ENCODE peak calls at places on chromosomes 16 and 17, in six cellular contexts. One of them, this sample, is unnamed.

GRCh38 chr17:43665038-43665386 is 3.3 kb upstream of the MEOX1 start:
- DNase-seq in cardiac fibroblast: no peak
- DNase-seq in upper lobe of right lung: no peak
- DNase-seq in HepG2: no peak
- DNase-seq in A673: no peak
- DNase-seq in coronary artery: no peak
- DNase-seq in this sample: no peak

GRCh38 chr16:333406-334094 is 19.0 kb downstream of the AXIN1 start:
- DNase-seq in A673: no peak
- DNase-seq in coronary artery: no peak
- DNase-seq in HepG2: no peak
- DNase-seq in cardiac fibroblast: no peak
- DNase-seq in upper lobe of right lung: no peak
- DNase-seq in this sample: no peak

GRCh38 chr16:87324411-87325275 is 7.5 kb upstream of the C16orf95 start:
- DNase-seq in A673: peak
- DNase-seq in upper lobe of right lung: no peak
- DNase-seq in HepG2: peak
- DNase-seq in coronary artery: no peak
- DNase-seq in cardiac fibroblast: peak
- DNase-seq in this sample: peak

GRCh38 chr16:52552643-52553042 is 5.7 kb upstream of the TOX3 start:
- DNase-seq in cardiac fibroblast: no peak
- DNase-seq in coronary artery: no peak
- DNase-seq in upper lobe of right lung: no peak
- DNase-seq in HepG2: no peak
- DNase-seq in A673: no peak
- DNase-seq in this sample: no peak

GRCh38 chr16:31099860-31100638 is 5.5 kb upstream of the VKORC1 start:
- DNase-seq in HepG2: peak
- DNase-seq in coronary artery: no peak
- DNase-seq in A673: no peak
- DNase-seq in cardiac fibroblast: peak
- DNase-seq in upper lobe of right lung: no peak
- DNase-seq in this sample: peak

GRCh38 chr17:18159551-18160120 is 24.0 kb upstream of the ALKBH5 start:
- DNase-seq in coronary artery: no peak
- DNase-seq in cardiac fibroblast: peak
- DNase-seq in HepG2: no peak
- DNase-seq in upper lobe of right lung: no peak
- DNase-seq in A673: no peak
- DNase-seq in this sample: peak

GRCh38 chr17:37761065-37761464 is 16.2 kb upstream of the HNF1B start:
- DNase-seq in upper lobe of right lung: no peak
- DNase-seq in cardiac fibroblast: no peak
- DNase-seq in HepG2: no peak
- DNase-seq in A673: no peak
- DNase-seq in coronary artery: no peak
- DNase-seq in this sample: no peak

GRCh38 chr17:75300280-75300679 is 11.0 kb upstream of the SLC25A19 start:
- DNase-seq in HepG2: no peak
- DNase-seq in A673: no peak
- DNase-seq in cardiac fibroblast: no peak
- DNase-seq in upper lobe of right lung: no peak
- DNase-seq in coronary artery: no peak
- DNase-seq in this sample: no peak

GRCh38 chr17:46193246-46193625 is at the start of gene KANSL1:
- DNase-seq in upper lobe of right lung: peak
- DNase-seq in cardiac fibroblast: peak
- DNase-seq in A673: peak
- DNase-seq in coronary artery: peak
- DNase-seq in HepG2: peak
- DNase-seq in this sample: peak

GRCh38 chr17:35079547-35079946 is 16.0 kb upstream of the RFFL start:
- DNase-seq in upper lobe of right lung: no peak
- DNase-seq in cardiac fibroblast: peak
- DNase-seq in A673: no peak
- DNase-seq in coronary artery: no peak
- DNase-seq in HepG2: peak
- DNase-seq in this sample: peak

GRCh38 chr16:70677499-70678120 is 8.2 kb downstream of the MTSS2 start:
- DNase-seq in cardiac fibroblast: no peak
- DNase-seq in HepG2: no peak
- DNase-seq in coronary artery: no peak
- DNase-seq in A673: no peak
- DNase-seq in upper lobe of right lung: peak
- DNase-seq in this sample: no peak

GRCh38 chr16:30805370-30806169 is 18.6 kb upstream of the ZNF629 start:
- DNase-seq in coronary artery: peak
- DNase-seq in A673: peak
- DNase-seq in cardiac fibroblast: peak
- DNase-seq in upper lobe of right lung: peak
- DNase-seq in HepG2: peak
- DNase-seq in this sample: peak

GRCh38 chr16:66667944-66668343 is 28.6 kb downstream of the CMTM4 start:
- DNase-seq in HepG2: no peak
- DNase-seq in cardiac fibroblast: no peak
- DNase-seq in coronary artery: no peak
- DNase-seq in upper lobe of right lung: no peak
- DNase-seq in A673: no peak
- DNase-seq in this sample: no peak

GRCh38 chr17:78144146-78144719 is 2.0 kb upstream of the C17orf99 start:
- DNase-seq in coronary artery: peak
- DNase-seq in upper lobe of right lung: peak
- DNase-seq in A673: peak
- DNase-seq in cardiac fibroblast: peak
- DNase-seq in HepG2: no peak
- DNase-seq in this sample: peak

GRCh38 chr17:69492410-69493071 is 78.0 kb downstream of the MAP2K6 start:
- DNase-seq in upper lobe of right lung: no peak
- DNase-seq in HepG2: no peak
- DNase-seq in coronary artery: no peak
- DNase-seq in cardiac fibroblast: peak
- DNase-seq in A673: no peak
- DNase-seq in this sample: peak

GRCh38 chr17:1001640-1002411 is 4.9 kb downstream of the TIMM22 start:
- DNase-seq in coronary artery: peak
- DNase-seq in cardiac fibroblast: peak
- DNase-seq in upper lobe of right lung: no peak
- DNase-seq in HepG2: no peak
- DNase-seq in A673: no peak
- DNase-seq in this sample: peak

GRCh38 chr16:4087099-4087885 is 28.9 kb downstream of the ADCY9 start:
- DNase-seq in cardiac fibroblast: no peak
- DNase-seq in coronary artery: peak
- DNase-seq in HepG2: no peak
- DNase-seq in A673: no peak
- DNase-seq in upper lobe of right lung: no peak
- DNase-seq in this sample: no peak

GRCh38 chr16:50266337-50267091 is at the start of gene ADCY7:
- DNase-seq in coronary artery: no peak
- DNase-seq in upper lobe of right lung: peak
- DNase-seq in A673: peak
- DNase-seq in HepG2: no peak
- DNase-seq in cardiac fibroblast: peak
- DNase-seq in this sample: peak

GRCh38 chr16:19410435-19411153 is 7.1 kb upstream of the TMC5 start:
- DNase-seq in cardiac fibroblast: no peak
- DNase-seq in A673: peak
- DNase-seq in HepG2: no peak
- DNase-seq in coronary artery: no peak
- DNase-seq in upper lobe of right lung: peak
- DNase-seq in this sample: peak

GRCh38 chr16:86195863-86196630 is 297.1 kb downstream of the IRF8 start:
- DNase-seq in HepG2: peak
- DNase-seq in upper lobe of right lung: no peak
- DNase-seq in cardiac fibroblast: no peak
- DNase-seq in A673: no peak
- DNase-seq in coronary artery: no peak
- DNase-seq in this sample: no peak

GRCh38 chr17:8794636-8795035 is 4.5 kb downstream of the MFSD6L start:
- DNase-seq in upper lobe of right lung: no peak
- DNase-seq in cardiac fibroblast: peak
- DNase-seq in A673: no peak
- DNase-seq in HepG2: no peak
- DNase-seq in coronary artery: no peak
- DNase-seq in this sample: no peak

DNA sequence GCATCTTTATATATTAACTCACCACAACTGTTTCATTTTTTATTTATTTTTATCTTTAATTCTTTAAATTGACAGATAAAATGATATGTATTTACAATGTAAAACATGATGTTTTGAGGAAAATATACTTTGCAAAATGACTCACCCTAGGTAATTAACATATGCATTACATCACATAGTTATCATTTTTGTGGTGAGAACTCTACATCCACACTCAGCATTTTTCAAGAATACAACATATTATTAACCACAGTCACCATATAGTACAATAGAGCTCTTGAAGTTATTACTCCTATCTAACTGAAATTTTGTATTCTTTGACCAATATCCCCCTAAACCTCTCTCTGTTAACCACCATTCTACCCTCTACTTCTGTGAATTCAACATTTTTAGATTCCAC is 194.7 kb upstream of the KIF2B start:
- DNase-seq in HepG2: no peak
- DNase-seq in coronary artery: no peak
- DNase-seq in upper lobe of right lung: no peak
- DNase-seq in cardiac fibroblast: peak
- DNase-seq in A673: peak
- DNase-seq in this sample: peak
- H3K4me3 ChIP-seq in HepG2: no peak
- H3K4me3 ChIP-seq in coronary artery: no peak
- H3K4me3 ChIP-seq in upper lobe of right lung: no peak
- H3K4me3 ChIP-seq in cardiac fibroblast: no peak
- H3K4me3 ChIP-seq in A673: no peak
- H3K4me3 ChIP-seq in this sample: no peak

DNA sequence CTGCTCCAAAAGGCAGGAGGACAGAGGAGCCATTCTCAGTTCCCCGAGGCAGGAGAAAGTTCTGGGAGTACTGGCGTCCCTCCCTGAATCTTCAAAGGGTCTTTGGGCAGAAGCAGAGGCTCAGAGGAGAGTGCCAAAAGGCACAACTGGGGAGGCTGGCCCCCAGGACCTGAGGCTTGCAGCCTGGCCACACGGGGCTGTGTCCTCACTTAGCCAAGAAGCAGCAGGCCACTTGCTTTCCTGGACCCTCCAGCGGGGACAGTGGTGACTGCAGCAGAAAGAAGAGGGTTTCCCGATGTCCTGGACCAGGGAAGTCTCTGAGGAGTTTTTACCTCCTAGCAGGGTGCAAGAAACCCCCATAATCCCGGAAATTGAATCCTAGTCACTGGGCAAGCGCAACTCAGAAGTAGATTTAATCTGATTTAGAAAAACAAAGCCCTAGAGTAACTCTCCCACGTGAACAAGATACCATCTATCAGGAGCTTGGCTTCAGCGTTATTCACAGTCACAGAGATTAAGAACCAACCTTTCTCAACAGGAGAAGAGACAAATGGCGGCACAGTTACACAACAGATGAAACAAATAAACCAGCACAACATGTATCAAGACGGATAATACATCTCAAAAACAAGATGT is 25.5 kb upstream of the BCO1 start:
- DNase-seq in upper lobe of right lung: no peak
- DNase-seq in coronary artery: no peak
- DNase-seq in A673: peak
- DNase-seq in cardiac fibroblast: no peak
- DNase-seq in HepG2: no peak
- DNase-seq in this sample: no peak
- H3K4me3 ChIP-seq in upper lobe of right lung: no peak
- H3K4me3 ChIP-seq in coronary artery: no peak
- H3K4me3 ChIP-seq in A673: no peak
- H3K4me3 ChIP-seq in cardiac fibroblast: no peak
- H3K4me3 ChIP-seq in HepG2: no peak
- H3K4me3 ChIP-seq in this sample: no peak

GRCh38 chr17:58786586-58787295 is 31.1 kb downstream of the PPM1E start:
- DNase-seq in HepG2: no peak
- DNase-seq in cardiac fibroblast: peak
- DNase-seq in coronary artery: no peak
- DNase-seq in A673: peak
- DNase-seq in upper lobe of right lung: no peak
- DNase-seq in this sample: peak
- H3K4me3 ChIP-seq in HepG2: no peak
- H3K4me3 ChIP-seq in cardiac fibroblast: no peak
- H3K4me3 ChIP-seq in coronary artery: no peak
- H3K4me3 ChIP-seq in A673: no peak
- H3K4me3 ChIP-seq in upper lobe of right lung: no peak
- H3K4me3 ChIP-seq in this sample: no peak

DNA sequence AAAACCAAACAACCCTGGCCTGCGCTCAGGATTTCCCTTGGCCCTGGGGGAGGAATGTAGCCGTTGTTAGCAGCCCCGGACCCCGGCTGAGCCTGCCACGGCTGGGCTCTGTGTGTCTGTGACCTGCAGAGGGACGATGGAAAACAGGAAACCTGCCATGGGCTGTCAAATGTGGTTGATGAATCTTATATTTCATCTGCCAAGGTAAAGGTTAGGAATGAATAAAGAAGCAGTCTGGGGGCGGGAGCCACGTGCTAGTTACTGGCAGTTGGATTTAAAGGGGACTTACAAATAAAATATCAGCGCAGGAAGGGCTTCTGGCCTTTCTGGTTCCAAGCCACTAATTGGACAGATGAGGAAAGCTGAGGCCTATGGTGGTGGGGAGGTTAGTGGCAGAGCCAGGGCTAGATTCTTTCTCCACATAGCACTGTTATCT is at the start of gene KRT23:
- DNase-seq in A673: no peak
- DNase-seq in upper lobe of right lung: no peak
- DNase-seq in cardiac fibroblast: no peak
- DNase-seq in coronary artery: no peak
- DNase-seq in HepG2: no peak
- DNase-seq in this sample: no peak
- H3K4me3 ChIP-seq in A673: no peak
- H3K4me3 ChIP-seq in upper lobe of right lung: no peak
- H3K4me3 ChIP-seq in cardiac fibroblast: no peak
- H3K4me3 ChIP-seq in coronary artery: no peak
- H3K4me3 ChIP-seq in HepG2: peak
- H3K4me3 ChIP-seq in this sample: no peak

DNA sequence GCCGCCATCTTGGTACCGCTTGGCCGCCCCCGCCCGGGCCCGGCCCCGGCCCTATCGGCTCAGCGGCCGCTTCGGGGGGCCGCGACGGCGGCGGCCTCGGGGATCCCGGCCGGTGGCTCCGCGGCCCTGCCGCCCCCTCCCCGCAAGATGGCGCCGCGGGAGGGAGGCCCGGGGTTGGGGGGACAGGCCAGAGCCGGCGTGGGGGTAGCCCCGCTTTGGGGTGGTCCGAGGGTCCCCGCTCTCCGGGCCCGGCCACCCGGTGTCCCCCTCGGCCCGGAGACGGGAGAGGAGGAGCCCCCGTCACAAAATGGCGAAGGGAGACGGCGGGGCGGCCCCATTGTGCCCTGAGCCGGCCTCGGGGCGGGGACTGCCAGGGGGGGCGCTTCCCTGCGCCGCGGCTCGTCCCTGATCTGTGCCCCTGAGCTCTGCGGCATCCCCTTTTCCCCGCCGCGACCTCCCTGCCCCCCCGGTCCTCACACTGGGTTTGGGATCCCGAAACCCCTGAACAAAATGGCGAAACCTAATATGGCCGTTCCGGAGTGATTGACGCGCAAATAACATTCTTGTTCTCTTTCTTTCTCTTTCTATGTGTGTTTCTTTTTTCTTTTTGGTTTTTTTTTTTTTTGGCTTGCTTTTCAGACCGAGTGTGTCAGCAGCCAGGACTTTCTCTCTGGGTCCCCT is 978 bp downstream of the HAPSTR1 start:
- DNase-seq in HepG2: peak
- DNase-seq in coronary artery: peak
- DNase-seq in upper lobe of right lung: peak
- DNase-seq in cardiac fibroblast: no peak
- DNase-seq in A673: peak
- DNase-seq in this sample: peak
- H3K4me3 ChIP-seq in HepG2: peak
- H3K4me3 ChIP-seq in coronary artery: peak
- H3K4me3 ChIP-seq in upper lobe of right lung: peak
- H3K4me3 ChIP-seq in cardiac fibroblast: peak
- H3K4me3 ChIP-seq in A673: peak
- H3K4me3 ChIP-seq in this sample: peak

This sample was measured in foreskin fibroblast.